ENCODE peak calls at places on chromosomes 3 and 15, in four cellular contexts. One of them, this sample, is unnamed.

GRCh38 chr3:56368860-56369259 is 99.4 kb downstream of the ERC2 start:
- DNase-seq in IMR-90: no peak
- DNase-seq in H9: no peak
- DNase-seq in neuronal stem cell: no peak
- DNase-seq in this sample: no peak

GRCh38 chr3:77370413-77370812 is 330.5 kb downstream of the ROBO2 start:
- DNase-seq in IMR-90: peak
- DNase-seq in H9: no peak
- DNase-seq in neuronal stem cell: no peak
- DNase-seq in this sample: no peak

GRCh38 chr3:39541917-39542329 is 74.4 kb downstream of the MOBP start:
- DNase-seq in IMR-90: peak
- DNase-seq in H9: no peak
- DNase-seq in neuronal stem cell: peak
- DNase-seq in this sample: peak

GRCh38 chr3:32239638-32240550 is 1.4 kb downstream of the CMTM8 start:
- DNase-seq in IMR-90: no peak
- DNase-seq in H9: peak
- DNase-seq in neuronal stem cell: peak
- DNase-seq in this sample: peak

GRCh38 chr3:168124791-168125190 is 29.1 kb upstream of the GOLIM4 start:
- DNase-seq in IMR-90: no peak
- DNase-seq in H9: no peak
- DNase-seq in neuronal stem cell: no peak
- DNase-seq in this sample: no peak

GRCh38 chr3:65401359-65401810 is 637.3 kb downstream of the MAGI1 start:
- DNase-seq in IMR-90: no peak
- DNase-seq in H9: peak
- DNase-seq in neuronal stem cell: no peak
- DNase-seq in this sample: no peak

GRCh38 chr3:44136421-44136820 is 105.3 kb upstream of the TOPAZ1 start:
- DNase-seq in IMR-90: no peak
- DNase-seq in H9: no peak
- DNase-seq in neuronal stem cell: peak
- DNase-seq in this sample: no peak

GRCh38 chr3:125959317-125960065 is 9.5 kb upstream of the ROPN1B start:
- DNase-seq in IMR-90: no peak
- DNase-seq in H9: peak
- DNase-seq in neuronal stem cell: no peak
- DNase-seq in this sample: no peak

GRCh38 chr15:32923176-32923575 is 205.4 kb downstream of the GREM1 start:
- DNase-seq in IMR-90: no peak
- DNase-seq in H9: no peak
- DNase-seq in neuronal stem cell: no peak
- DNase-seq in this sample: no peak

GRCh38 chr3:18295171-18295920 is 129.8 kb downstream of the SATB1 start:
- DNase-seq in IMR-90: peak
- DNase-seq in H9: peak
- DNase-seq in neuronal stem cell: peak
- DNase-seq in this sample: peak

GRCh38 chr15:80173022-80173759 is 20.4 kb downstream of the FAH start:
- DNase-seq in IMR-90: peak
- DNase-seq in H9: peak
- DNase-seq in neuronal stem cell: peak
- DNase-seq in this sample: peak

GRCh38 chr15:39642011-39642640 is 61.2 kb downstream of the THBS1 start:
- DNase-seq in IMR-90: peak
- DNase-seq in H9: no peak
- DNase-seq in neuronal stem cell: peak
- DNase-seq in this sample: no peak

GRCh38 chr15:29815000-29815704 is 7.1 kb downstream of the TJP1 start:
- DNase-seq in IMR-90: peak
- DNase-seq in H9: no peak
- DNase-seq in neuronal stem cell: no peak
- DNase-seq in this sample: peak

GRCh38 chr3:42652251-42652610 is 1.3 kb upstream of the ZBTB47 start:
- DNase-seq in IMR-90: no peak
- DNase-seq in H9: peak
- DNase-seq in neuronal stem cell: no peak
- DNase-seq in this sample: no peak

GRCh38 chr3:58355174-58355573 is 22.5 kb downstream of the PXK start:
- DNase-seq in IMR-90: no peak
- DNase-seq in H9: no peak
- DNase-seq in neuronal stem cell: no peak
- DNase-seq in this sample: no peak

GRCh38 chr15:96978937-96979473 is 648.5 kb downstream of the NR2F2 start:
- DNase-seq in IMR-90: no peak
- DNase-seq in H9: no peak
- DNase-seq in neuronal stem cell: no peak
- DNase-seq in this sample: no peak

GRCh38 chr15:29568840-29569532 is 253.3 kb downstream of the TJP1 start:
- DNase-seq in IMR-90: no peak
- DNase-seq in H9: peak
- DNase-seq in neuronal stem cell: no peak
- DNase-seq in this sample: peak

GRCh38 chr15:29570931-29571727 is 251.1 kb downstream of the TJP1 start:
- DNase-seq in IMR-90: no peak
- DNase-seq in H9: peak
- DNase-seq in neuronal stem cell: peak
- DNase-seq in this sample: peak

GRCh38 chr3:88661433-88661824 is 446.0 kb upstream of the EPHA3 start:
- DNase-seq in IMR-90: no peak
- DNase-seq in H9: no peak
- DNase-seq in neuronal stem cell: no peak
- DNase-seq in this sample: no peak

GRCh38 chr3:188658606-188659005 is 504.6 kb downstream of the LPP start:
- DNase-seq in IMR-90: no peak
- DNase-seq in H9: no peak
- DNase-seq in neuronal stem cell: no peak
- DNase-seq in this sample: no peak

GRCh38 chr3:12070098-12070497 is 65.9 kb downstream of the SYN2 start:
- DNase-seq in IMR-90: no peak
- DNase-seq in H9: no peak
- DNase-seq in neuronal stem cell: no peak
- DNase-seq in this sample: no peak

GRCh38 chr3:194592798-194593752 is 40.1 kb downstream of the TMEM44 start:
- DNase-seq in IMR-90: peak
- DNase-seq in H9: no peak
- DNase-seq in neuronal stem cell: no peak
- DNase-seq in this sample: peak

GRCh38 chr3:139292933-139293664 is 50.7 kb upstream of the MRPS22 start:
- DNase-seq in IMR-90: peak
- DNase-seq in H9: no peak
- DNase-seq in neuronal stem cell: no peak
- DNase-seq in this sample: no peak

GRCh38 chr3:4994144-4994730 is 15.0 kb downstream of the BHLHE40 start:
- DNase-seq in IMR-90: peak
- DNase-seq in H9: no peak
- DNase-seq in neuronal stem cell: no peak
- DNase-seq in this sample: peak

GRCh38 chr15:39312984-39313383 is 267.9 kb upstream of the THBS1 start:
- DNase-seq in IMR-90: no peak
- DNase-seq in H9: no peak
- DNase-seq in neuronal stem cell: no peak
- DNase-seq in this sample: no peak

GRCh38 chr3:88704316-88704715 is 403.1 kb upstream of the EPHA3 start:
- DNase-seq in IMR-90: no peak
- DNase-seq in H9: no peak
- DNase-seq in neuronal stem cell: no peak
- DNase-seq in this sample: no peak

GRCh38 chr3:44555753-44556152 is 760 bp downstream of the ZKSCAN7 start:
- DNase-seq in IMR-90: peak
- DNase-seq in H9: no peak
- DNase-seq in neuronal stem cell: no peak
- DNase-seq in this sample: no peak

GRCh38 chr15:89975482-89976291 is 25.4 kb upstream of the ZNF710 start:
- DNase-seq in IMR-90: no peak
- DNase-seq in H9: no peak
- DNase-seq in neuronal stem cell: no peak
- DNase-seq in this sample: no peak

GRCh38 chr15:89972085-89972484 is 29.0 kb upstream of the ZNF710 start:
- DNase-seq in IMR-90: no peak
- DNase-seq in H9: no peak
- DNase-seq in neuronal stem cell: no peak
- DNase-seq in this sample: no peak

GRCh38 chr15:89967892-89968291 is 33.2 kb upstream of the ZNF710 start:
- DNase-seq in IMR-90: no peak
- DNase-seq in H9: no peak
- DNase-seq in neuronal stem cell: no peak
- DNase-seq in this sample: no peak

GRCh38 chr15:89971592-89971997 is 29.5 kb upstream of the ZNF710 start:
- DNase-seq in IMR-90: peak
- DNase-seq in H9: peak
- DNase-seq in neuronal stem cell: peak
- DNase-seq in this sample: peak
- H3K18ac ChIP-seq in IMR-90: no peak
- H3K18ac ChIP-seq in H9: no peak
- H3K18ac ChIP-seq in neuronal stem cell: no peak
- H3K18ac ChIP-seq in this sample: no peak

DNA sequence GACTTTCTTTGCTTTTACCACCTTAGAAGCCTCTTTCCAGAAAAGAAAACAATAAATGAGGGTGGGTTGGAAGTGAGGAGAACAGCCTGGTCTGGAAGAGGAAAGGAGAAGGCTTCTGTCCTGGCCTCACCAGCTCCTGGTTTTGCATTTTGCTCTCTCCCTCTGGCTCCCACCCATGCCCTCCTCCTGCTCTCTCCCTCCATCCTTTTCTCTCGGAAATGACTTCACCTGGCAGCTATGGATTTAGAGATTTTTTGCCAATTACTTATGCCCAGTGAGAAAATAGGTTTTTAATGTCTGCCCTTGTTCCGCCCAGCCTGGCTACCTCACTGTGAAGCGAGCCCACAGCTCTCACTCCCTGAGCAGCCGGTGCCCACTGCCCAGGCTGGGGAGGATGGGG is 77.9 kb upstream of the NTRK3 start:
- DNase-seq in IMR-90: peak
- DNase-seq in H9: no peak
- DNase-seq in neuronal stem cell: no peak
- DNase-seq in this sample: no peak
- H3K4me2 ChIP-seq in IMR-90: no peak
- H3K4me2 ChIP-seq in H9: no peak
- H3K4me2 ChIP-seq in neuronal stem cell: no peak
- H3K4me2 ChIP-seq in this sample: no peak

DNA sequence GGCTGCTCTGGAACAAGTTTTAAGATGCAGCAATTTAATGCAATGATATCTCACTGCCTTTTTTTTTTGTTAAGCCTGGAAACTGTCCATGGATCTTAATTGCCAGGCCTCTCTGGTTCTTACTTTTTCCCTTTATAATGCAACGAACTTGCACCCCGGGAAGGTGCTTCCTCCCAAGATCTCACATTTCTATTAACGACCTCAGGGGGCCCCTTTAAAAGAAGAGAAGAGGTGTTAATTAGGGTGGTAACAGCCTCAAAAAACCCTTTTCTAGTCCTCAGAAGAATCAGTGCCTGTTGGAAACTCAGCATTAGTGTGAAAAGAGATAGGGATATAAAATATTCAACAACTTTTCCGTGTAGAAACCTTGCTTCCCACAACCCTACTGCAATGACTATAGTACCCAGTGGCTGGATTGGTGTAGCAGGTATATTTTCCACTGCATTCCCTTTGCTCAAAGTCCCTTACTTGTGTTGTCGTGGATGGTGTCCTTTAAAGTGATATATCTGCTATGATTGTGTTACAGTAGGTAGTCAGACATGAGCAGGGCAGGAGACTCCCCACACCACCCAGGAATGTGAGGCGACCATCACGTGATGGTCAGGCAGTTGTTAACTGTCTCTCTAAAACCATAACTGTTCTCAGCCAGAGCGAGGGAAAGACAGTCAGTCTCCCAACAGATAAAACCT is 121.8 kb downstream of the CTNNB1 start:
- DNase-seq in IMR-90: no peak
- DNase-seq in H9: no peak
- DNase-seq in neuronal stem cell: no peak
- DNase-seq in this sample: no peak
- H3K18ac ChIP-seq in IMR-90: no peak
- H3K18ac ChIP-seq in H9: peak
- H3K18ac ChIP-seq in neuronal stem cell: no peak
- H3K18ac ChIP-seq in this sample: no peak

DNA sequence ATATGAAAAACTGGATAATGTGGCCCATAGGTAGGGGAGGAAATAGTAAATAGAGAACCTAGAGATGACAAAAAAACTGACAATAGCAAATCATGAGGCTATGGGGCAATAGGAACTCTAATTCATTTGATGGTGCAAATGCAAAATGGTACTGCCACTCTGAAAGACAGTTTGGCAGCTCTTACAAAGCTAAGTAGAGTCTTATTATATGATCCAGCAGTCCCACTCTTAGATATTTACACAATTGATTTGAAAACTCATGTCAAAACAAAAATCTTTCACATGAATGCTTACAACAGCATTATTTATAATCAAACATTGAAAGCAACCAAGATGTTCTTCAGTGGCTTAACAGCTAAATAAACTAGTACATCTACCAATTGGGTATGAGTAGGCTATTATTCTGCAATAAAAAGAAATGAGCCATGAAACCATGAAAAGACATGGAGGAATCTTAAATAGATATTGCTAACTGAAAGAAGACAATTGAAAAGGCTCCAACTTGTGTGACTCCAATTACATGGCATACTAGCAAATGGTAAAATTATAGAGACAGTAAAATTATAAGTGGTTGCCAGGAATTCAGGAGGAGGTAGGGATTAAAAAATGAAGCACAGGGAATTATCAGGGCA is 321.8 kb upstream of the STAC start:
- DNase-seq in IMR-90: no peak
- DNase-seq in H9: no peak
- DNase-seq in neuronal stem cell: no peak
- DNase-seq in this sample: no peak
- H3K4me2 ChIP-seq in IMR-90: no peak
- H3K4me2 ChIP-seq in H9: no peak
- H3K4me2 ChIP-seq in neuronal stem cell: no peak
- H3K4me2 ChIP-seq in this sample: no peak